ENCODE peak calls at places on chromosomes 1 and 21, in five cellular contexts. J is mammary epithelial cell, H is PC-3, Z is IMR-90, I is fibroblast of lung. O is an unnamed sample. For H3K36me3, the result is how much of the 10 kb centered on the place peaks cover.

GRCh38 chr1:3477241-3478109 is 23.0 kb downstream of the ARHGEF16 start:
- DNase-seq in J (no peak), H (peak), Z (no peak), I (no peak), O (no peak)

GRCh38 chr1:187936667-187937066 is 1107.9 kb downstream of the PLA2G4A start:
- DNase-seq in H (no peak), J (no peak), I (no peak), Z (no peak), O (no peak)

GRCh38 chr21:16079830-16080229 is 350.0 kb downstream of the USP25 start:
- DNase-seq in H (peak), J (peak), Z (peak), I (peak), O (peak)

GRCh38 chr21:24050233-24050632 is 1557.0 kb downstream of the MRPL39 start:
- DNase-seq in J (no peak), H (no peak), I (no peak), Z (no peak), O (no peak)

GRCh38 chr1:184802739-184803492 is 48.3 kb upstream of the EDEM3 start:
- DNase-seq in J (peak), Z (peak), H (peak), I (peak), O (peak)

GRCh38 chr1:60924964-60925798 is 157.2 kb upstream of the NFIA start:
- DNase-seq in J (no peak), I (no peak), H (no peak), Z (no peak), O (no peak)

GRCh38 chr1:50970927-50971582 is 1.0 kb downstream of the CDKN2C start:
- DNase-seq in Z (no peak), J (peak), H (peak), I (no peak), O (peak)

GRCh38 chr1:4411862-4412261 is 242.5 kb upstream of the AJAP1 start:
- DNase-seq in Z (no peak), I (no peak), H (no peak), J (peak), O (no peak)

GRCh38 chr1:235648407-235648907 is 1.1 kb downstream of the GNG4 start:
- DNase-seq in I (no peak), J (no peak), Z (no peak), H (no peak), O (peak)

GRCh38 chr1:219189942-219190341 is 16.3 kb downstream of the LYPLAL1 start:
- DNase-seq in I (no peak), J (no peak), Z (no peak), H (no peak), O (no peak)

GRCh38 chr1:179476484-179476883 is 99.3 kb downstream of the NPHS2 start:
- DNase-seq in H (no peak), Z (no peak), I (no peak), J (no peak), O (no peak)

GRCh38 chr1:18299441-18300338 is 181.0 kb upstream of the KLHDC7A start:
- DNase-seq in Z (no peak), I (no peak), J (no peak), H (peak), O (no peak)

GRCh38 chr1:41741244-41741643 is 177.5 kb downstream of the HIVEP3 start:
- DNase-seq in H (peak), I (no peak), Z (no peak), J (no peak), O (no peak)

GRCh38 chr21:45870851-45871615 is 110.5 kb upstream of the COL6A1 start:
- DNase-seq in J (no peak), Z (no peak), H (no peak), I (no peak), O (no peak)

GRCh38 chr21:38223893-38224540 is 32.8 kb upstream of the KCNJ15 start:
- DNase-seq in I (peak), H (peak), J (peak), Z (peak), O (peak)

GRCh38 chr1:93681549-93682412 is at the start of gene BCAR3:
- DNase-seq in I (peak), H (peak), Z (peak), J (peak), O (peak)

GRCh38 chr21:34280389-34280795 is 83.4 kb upstream of the KCNE2 start:
- DNase-seq in Z (no peak), H (no peak), I (no peak), J (no peak), O (peak)

GRCh38 chr1:161287482-161288054 is 22.2 kb downstream of the MPZ start:
- DNase-seq in Z (no peak), J (no peak), I (no peak), H (no peak), O (no peak)

GRCh38 chr1:35287807-35288640 is 19.5 kb downstream of the ZMYM4 start:
- DNase-seq in H (peak), J (peak), I (peak), Z (peak), O (peak)

GRCh38 chr1:39268906-39269305 is 64.4 kb downstream of the MACF1 start:
- DNase-seq in Z (peak), J (peak), I (peak), H (no peak), O (no peak)

GRCh38 chr1:170755791-170756190 is 91.9 kb downstream of the PRRX1 start:
- DNase-seq in Z (no peak), J (no peak), I (no peak), H (no peak), O (no peak)

GRCh38 chr1:11530731-11531311 is 51.9 kb downstream of the DISP3 start:
- DNase-seq in I (no peak), Z (no peak), H (no peak), J (no peak), O (no peak)

GRCh38 chr1:154453577-154454352 is 48.3 kb upstream of the TDRD10 start:
- DNase-seq in J (peak), H (peak), I (peak), Z (peak), O (peak)

GRCh38 chr1:99003911-99004269 is 771 bp downstream of the PLPPR5 start:
- DNase-seq in J (no peak), H (no peak), I (no peak), Z (no peak), O (no peak)

GRCh38 chr1:22500476-22500875 is 48.8 kb downstream of the ZBTB40 start:
- DNase-seq in I (peak), Z (peak), J (peak), H (no peak), O (peak)

GRCh38 chr1:99648107-99648506 is 2.2 kb downstream of the PALMD start:
- DNase-seq in I (peak), H (peak), Z (no peak), J (peak), O (no peak)

GRCh38 chr1:226633541-226634155 is 85.1 kb downstream of the STUM start:
- DNase-seq in I (no peak), Z (no peak), J (no peak), H (no peak), O (no peak)

GRCh38 chr1:194705123-194705522 is 1518.7 kb upstream of the B3GALT2 start:
- DNase-seq in H (no peak), Z (peak), I (peak), J (no peak), O (peak)

GRCh38 chr1:194710671-194711070 is 1524.3 kb upstream of the B3GALT2 start:
- DNase-seq in I (no peak), Z (no peak), J (no peak), H (no peak), O (no peak)

GRCh38 chr1:194709439-194709838 is 1523.0 kb upstream of the B3GALT2 start:
- DNase-seq in I (no peak), H (no peak), Z (no peak), J (no peak), O (no peak)

DNA sequence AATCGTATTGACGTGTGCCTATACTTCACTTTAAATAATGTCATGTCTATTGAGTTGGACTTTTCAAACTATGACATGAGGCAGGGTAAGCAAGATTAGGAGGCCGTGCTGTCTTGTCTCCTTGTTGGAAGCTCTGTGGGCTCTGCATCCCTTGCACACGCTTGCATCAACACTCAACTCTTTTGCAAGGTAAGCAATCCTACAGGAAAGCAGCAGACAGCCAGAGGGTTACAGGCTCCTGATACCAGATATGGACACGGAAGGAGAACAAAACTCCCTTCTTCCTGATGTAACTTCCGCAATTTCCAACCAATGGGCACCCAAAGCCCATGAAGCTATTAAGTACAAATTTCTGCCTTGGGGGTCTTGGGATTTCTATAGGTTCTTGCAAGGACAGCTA is 1520.7 kb upstream of the B3GALT2 start:
- DNase-seq in H (no peak), Z (no peak), I (no peak), J (no peak), O (no peak)
- H3K9ac ChIP-seq in H (no peak), Z (no peak), I (no peak), J (no peak), O (no peak)

GRCh38 chr1:113125469-113125868 is 52.5 kb downstream of the LRIG2 start:
- DNase-seq in J (no peak), H (no peak), I (no peak), Z (no peak), O (no peak)
- H3K36me3 ChIP-seq in J (under half), H (under half), I (under half), Z (under half), O (half or more)

GRCh38 chr1:231159963-231160761 is 1.7 kb upstream of the TRIM67 start:
- DNase-seq in Z (no peak), J (no peak), I (no peak), H (no peak), O (no peak)
- H3K9ac ChIP-seq in Z (no peak), J (no peak), I (no peak), H (no peak), O (no peak)

DNA sequence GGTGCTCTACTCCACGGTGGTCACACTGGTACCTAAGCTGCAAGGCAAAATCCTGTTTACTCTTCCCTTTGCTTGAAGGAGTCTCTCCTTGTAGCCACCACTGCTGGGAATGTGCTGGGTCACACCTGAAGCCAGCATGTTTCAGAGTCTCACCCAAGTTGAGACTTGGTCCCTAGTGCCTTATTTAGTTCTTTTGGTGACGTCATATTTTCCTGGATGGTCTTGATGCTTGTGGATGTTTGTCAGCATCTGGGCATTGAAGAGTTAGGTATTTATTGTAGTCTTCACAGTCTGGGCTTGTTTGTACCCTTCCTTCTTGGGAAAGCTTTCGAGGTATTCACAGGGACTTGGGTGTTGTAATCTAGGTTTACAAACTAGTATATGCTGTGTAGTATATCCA is 5.6 kb upstream of the MTARC2 start:
- DNase-seq in I (no peak), J (no peak), Z (no peak), H (no peak), O (no peak)
- H3K36me3 ChIP-seq in I (under half), J (under half), Z (under half), H (under half), O (under half)

GRCh38 chr1:201945157-201945556 is 1.2 kb downstream of the LMOD1 start:
- DNase-seq in H (no peak), Z (no peak), I (no peak), J (no peak), O (peak)
- H3K9ac ChIP-seq in H (no peak), Z (peak), I (peak), J (no peak), O (peak)